ENCODE peak calls at places on chromosomes 3 and 15, in eight cellular contexts. E is uterus, P is body of pancreas, L is heart left ventricle, A is suprapubic skin, T is transverse colon, O is right lobe of liver, U is ovary. X is an unnamed sample.

GRCh38 chr3:106401666-106402319 is 533.0 kb upstream of the CBLB start:
- DNase-seq in P (no peak), A (no peak), O (no peak), U (no peak), L (no peak), T (no peak), E (no peak), X (no peak)

GRCh38 chr15:59339252-59339672 is 33.4 kb downstream of the MYO1E start:
- DNase-seq in P (no peak), T (no peak), U (no peak), O (no peak), E (no peak), L (no peak), A (no peak), X (no peak)

GRCh38 chr3:121430816-121431215 is 115.0 kb downstream of the POLQ start:
- DNase-seq in L (no peak), E (no peak), A (no peak), P (no peak), U (no peak), O (no peak), T (no peak), X (no peak)

GRCh38 chr3:133461291-133461690 is 61.4 kb downstream of the BFSP2 start:
- DNase-seq in T (peak), O (no peak), L (no peak), P (no peak), U (no peak), A (no peak), E (no peak), X (no peak)

GRCh38 chr3:116153174-116153573 is 292.1 kb downstream of the LSAMP start:
- DNase-seq in T (no peak), L (no peak), A (no peak), U (no peak), O (no peak), E (no peak), P (no peak), X (no peak)

GRCh38 chr15:95919460-95919859 is 411.0 kb upstream of the NR2F2 start:
- DNase-seq in P (no peak), O (no peak), A (no peak), T (no peak), U (no peak), E (no peak), L (no peak), X (no peak)

GRCh38 chr3:178768072-178768864 is 232.0 kb downstream of the KCNMB2 start:
- DNase-seq in E (no peak), U (no peak), T (no peak), O (no peak), P (no peak), A (no peak), L (no peak), X (no peak)

GRCh38 chr3:82130056-82130455 is 368.6 kb upstream of the GBE1 start:
- DNase-seq in E (no peak), L (no peak), T (no peak), P (no peak), O (no peak), U (no peak), A (no peak), X (no peak)

GRCh38 chr3:24470277-24470676 is 24.4 kb downstream of the THRB start:
- DNase-seq in E (no peak), A (no peak), P (no peak), O (no peak), T (no peak), L (no peak), U (no peak), X (no peak)

GRCh38 chr3:57933589-57933988 is 74.6 kb upstream of the FLNB start:
- DNase-seq in O (no peak), P (no peak), T (no peak), E (no peak), A (no peak), L (no peak), U (no peak), X (no peak)

GRCh38 chr3:120649735-120650705 is 32.0 kb downstream of the HGD start:
- DNase-seq in U (no peak), O (no peak), L (no peak), T (no peak), E (no peak), A (no peak), P (no peak), X (no peak)

GRCh38 chr3:99409961-99410360 is 228.4 kb upstream of the COL8A1 start:
- DNase-seq in T (no peak), U (no peak), L (no peak), E (no peak), P (no peak), A (no peak), O (no peak), X (no peak)

GRCh38 chr3:114363554-114364202 is 69.8 kb downstream of the TIGIT start:
- DNase-seq in U (no peak), E (no peak), A (no peak), O (no peak), T (no peak), L (no peak), P (no peak), X (no peak)

DNA sequence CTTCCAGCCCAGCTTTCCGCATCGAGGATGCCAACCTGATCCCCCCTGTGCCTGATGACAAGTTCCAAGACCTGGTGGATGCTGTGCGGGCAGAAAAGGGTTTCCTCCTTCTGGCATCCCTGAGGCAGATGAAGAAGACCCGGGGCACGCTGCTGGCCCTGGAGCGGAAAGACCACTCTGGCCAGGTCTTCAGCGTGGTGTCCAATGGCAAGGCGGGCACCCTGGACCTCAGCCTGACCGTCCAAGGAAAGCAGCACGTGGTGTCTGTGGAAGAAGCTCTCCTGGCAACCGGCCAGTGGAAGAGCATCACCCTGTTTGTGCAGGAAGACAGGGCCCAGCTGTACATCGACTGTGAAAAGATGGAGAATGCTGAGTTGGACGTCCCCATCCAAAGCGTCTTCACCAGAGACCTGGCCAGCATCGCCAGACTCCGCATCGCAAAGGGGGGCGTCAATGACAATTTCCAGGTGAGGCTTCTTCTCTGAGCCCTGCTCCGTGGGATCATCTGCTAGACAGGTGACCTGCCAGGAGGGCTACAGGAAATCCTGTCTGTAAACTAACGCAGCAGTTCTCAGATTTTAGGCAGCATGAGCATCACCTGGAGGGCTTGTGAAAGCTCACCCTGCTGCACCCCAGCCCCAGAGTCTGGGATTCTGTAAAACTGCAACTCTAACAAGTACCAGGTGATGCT is 1.6 kb downstream of the THBS1 start:
- DNase-seq in T (peak), A (no peak), O (no peak), P (peak), E (peak), U (peak), L (no peak), X (no peak)
- TF ChIP-seq POLR2A in T (no peak), A (no peak), O (no peak), P (no peak), E (no peak), U (no peak), L (no peak), X (no peak)

DNA sequence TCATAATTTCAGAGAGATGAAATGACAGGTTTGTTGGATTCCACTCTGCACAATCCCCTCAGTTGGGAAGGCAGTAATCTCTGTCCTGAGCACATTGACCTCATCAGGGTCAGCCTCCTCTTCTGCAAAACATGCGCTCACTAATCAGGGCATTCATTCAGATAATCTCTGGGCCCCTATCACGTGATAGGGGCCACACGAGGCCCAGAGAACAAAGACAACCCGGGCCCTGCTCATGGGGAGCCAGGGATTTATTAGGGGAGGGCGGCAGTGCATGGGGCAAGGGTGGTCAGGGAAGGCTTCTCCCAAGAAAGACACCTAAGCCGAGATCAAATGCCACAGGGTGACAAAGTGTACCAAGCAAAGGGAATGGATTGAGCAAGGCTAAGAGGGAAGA is 1.1 kb downstream of the TCTA start:
- DNase-seq in O (no peak), A (no peak), U (no peak), T (no peak), E (no peak), L (no peak), P (no peak), X (no peak)
- H3K4me3 ChIP-seq in O (peak), A (peak), U (no peak), T (no peak), E (no peak), L (peak), P (no peak), X (peak)

DNA sequence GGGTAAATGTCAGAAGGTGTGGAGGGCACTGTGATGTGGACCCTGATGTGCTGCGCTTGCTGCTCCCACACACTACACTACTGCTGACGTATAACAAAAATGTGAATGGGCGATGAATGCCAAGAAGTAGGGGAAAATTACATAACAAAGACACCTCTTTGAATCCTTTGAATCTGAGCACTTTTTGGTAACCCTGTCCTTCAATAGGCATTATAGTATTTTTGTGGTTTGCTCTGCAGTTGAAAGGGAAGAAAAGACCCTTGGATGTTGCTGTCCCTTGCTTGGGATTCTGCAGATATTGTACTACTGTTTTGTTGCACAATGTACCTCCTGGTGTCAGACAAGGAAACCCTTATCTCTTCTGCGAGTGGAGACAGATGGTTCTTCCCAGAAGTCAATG is 124.7 kb upstream of the UBE3A start:
- DNase-seq in U (no peak), O (no peak), A (no peak), T (no peak), E (no peak), L (no peak), P (no peak), X (no peak)
- TF ChIP-seq POLR2A in U (no peak), O (no peak), A (no peak), T (no peak), E (no peak), L (no peak), P (no peak), X (no peak)

DNA sequence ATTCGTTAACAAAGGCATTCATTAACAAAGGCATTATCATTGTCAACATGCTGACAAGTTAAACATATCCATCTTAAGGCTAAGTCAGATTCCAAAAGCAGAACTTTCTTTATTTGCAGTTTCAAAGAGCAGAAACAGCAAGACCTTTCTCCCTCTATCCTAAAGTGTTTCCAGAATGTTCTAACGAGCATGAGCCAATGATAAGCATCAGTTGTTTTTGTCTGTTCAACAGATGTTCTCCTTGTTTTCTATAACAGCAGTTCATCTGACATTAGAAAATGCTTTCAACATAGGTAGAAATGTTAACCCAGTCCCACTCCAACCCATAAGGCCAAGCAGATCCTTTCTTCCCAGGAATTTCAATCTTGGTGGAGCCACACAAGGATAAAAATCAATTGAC is 77.6 kb upstream of the POMGNT2 start:
- DNase-seq in T (no peak), L (no peak), P (no peak), O (no peak), A (no peak), U (no peak), E (no peak), X (no peak)
- H3K4me3 ChIP-seq in T (no peak), L (no peak), P (no peak), O (no peak), A (no peak), U (no peak), E (no peak), X (no peak)

DNA sequence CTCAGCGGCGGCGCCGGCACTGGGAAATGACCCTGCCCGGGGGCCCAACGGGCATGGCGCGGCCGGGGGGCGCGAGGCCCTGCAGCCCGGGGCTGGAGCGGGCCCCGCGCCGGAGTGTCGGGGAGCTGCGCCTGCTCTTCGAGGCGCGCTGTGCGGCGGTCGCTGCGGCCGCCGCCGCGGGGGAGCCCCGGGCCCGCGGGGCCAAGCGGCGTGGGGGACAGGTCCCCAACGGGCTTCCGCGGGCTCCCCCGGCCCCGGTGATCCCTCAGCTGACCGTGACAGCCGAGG is 172 bp downstream of the ITPKA start:
- DNase-seq in A (no peak), O (no peak), T (no peak), U (no peak), P (no peak), L (no peak), E (no peak), X (no peak)
- TF ChIP-seq POLR2A in A (no peak), O (no peak), T (no peak), U (no peak), P (no peak), L (no peak), E (no peak), X (peak)

GRCh38 chr3:52696830-52697621 is 8.6 kb downstream of the GLT8D1 start:
- DNase-seq in A (no peak), E (no peak), L (no peak), U (no peak), O (no peak), P (no peak), T (no peak), X (no peak)
- H3K4me3 ChIP-seq in A (no peak), E (no peak), L (no peak), U (no peak), O (no peak), P (no peak), T (no peak), X (no peak)

X was measured in Peyer's patch.